ENCODE peak calls at places on chromosomes 6 and 20, in ten cellular contexts. One of them, this sample, is unnamed.

GRCh38 chr6:4666886-4667513 is 109.2 kb upstream of the CDYL start:
- DNase-seq in brain microvascular endothelial cell: no peak
- DNase-seq in H9: peak; percentile 8
- DNase-seq in WTC11: no peak
- DNase-seq in ovary: no peak
- DNase-seq in coronary artery: no peak
- DNase-seq in AG09319: no peak
- DNase-seq in GM12865: no peak
- DNase-seq in fibroblast of lung: no peak
- DNase-seq in retinal pigment epithelial cell: no peak
- DNase-seq in this sample: no peak

GRCh38 chr6:33995873-33996475 is 149.9 kb downstream of the GRM4 start:
- DNase-seq in brain microvascular endothelial cell: no peak
- DNase-seq in H9: peak; percentile 18
- DNase-seq in WTC11: no peak
- DNase-seq in ovary: no peak
- DNase-seq in coronary artery: no peak
- DNase-seq in AG09319: no peak
- DNase-seq in GM12865: no peak
- DNase-seq in fibroblast of lung: no peak
- DNase-seq in retinal pigment epithelial cell: no peak
- DNase-seq in this sample: no peak

GRCh38 chr6:28615955-28616747 is 90.5 kb downstream of the GPX5 start:
- DNase-seq in brain microvascular endothelial cell: no peak
- DNase-seq in H9: peak; percentile 81
- DNase-seq in WTC11: peak; percentile 71
- DNase-seq in ovary: no peak
- DNase-seq in coronary artery: no peak
- DNase-seq in AG09319: no peak
- DNase-seq in GM12865: no peak
- DNase-seq in fibroblast of lung: no peak
- DNase-seq in retinal pigment epithelial cell: no peak
- DNase-seq in this sample: no peak

GRCh38 chr6:12325872-12326271 is 35.7 kb downstream of the EDN1 start:
- DNase-seq in brain microvascular endothelial cell: no peak
- DNase-seq in H9: no peak
- DNase-seq in WTC11: no peak
- DNase-seq in ovary: no peak
- DNase-seq in coronary artery: no peak
- DNase-seq in AG09319: no peak
- DNase-seq in GM12865: no peak
- DNase-seq in fibroblast of lung: no peak
- DNase-seq in retinal pigment epithelial cell: no peak
- DNase-seq in this sample: no peak

GRCh38 chr20:32891926-32892660 is 33.4 kb downstream of the EFCAB8 start:
- DNase-seq in brain microvascular endothelial cell: no peak
- DNase-seq in H9: no peak
- DNase-seq in WTC11: no peak
- DNase-seq in ovary: no peak
- DNase-seq in coronary artery: no peak
- DNase-seq in AG09319: no peak
- DNase-seq in GM12865: no peak
- DNase-seq in fibroblast of lung: no peak
- DNase-seq in retinal pigment epithelial cell: no peak
- DNase-seq in this sample: no peak

GRCh38 chr6:110066091-110066490 is 88.0 kb downstream of the GPR6 start:
- DNase-seq in brain microvascular endothelial cell: no peak
- DNase-seq in H9: no peak
- DNase-seq in WTC11: no peak
- DNase-seq in ovary: no peak
- DNase-seq in coronary artery: no peak
- DNase-seq in AG09319: no peak
- DNase-seq in GM12865: no peak
- DNase-seq in fibroblast of lung: no peak
- DNase-seq in retinal pigment epithelial cell: no peak
- DNase-seq in this sample: no peak

GRCh38 chr6:22643780-22644179 is 74.4 kb downstream of the HDGFL1 start:
- DNase-seq in brain microvascular endothelial cell: no peak
- DNase-seq in H9: no peak
- DNase-seq in WTC11: no peak
- DNase-seq in ovary: no peak
- DNase-seq in coronary artery: no peak
- DNase-seq in AG09319: no peak
- DNase-seq in GM12865: no peak
- DNase-seq in fibroblast of lung: no peak
- DNase-seq in retinal pigment epithelial cell: no peak
- DNase-seq in this sample: no peak

GRCh38 chr6:100269189-100269588 is 195.5 kb downstream of the SIM1 start:
- DNase-seq in brain microvascular endothelial cell: peak; percentile 46
- DNase-seq in H9: no peak
- DNase-seq in WTC11: no peak
- DNase-seq in ovary: no peak
- DNase-seq in coronary artery: no peak
- DNase-seq in AG09319: no peak
- DNase-seq in GM12865: no peak
- DNase-seq in fibroblast of lung: peak; percentile 94
- DNase-seq in retinal pigment epithelial cell: no peak
- DNase-seq in this sample: peak; percentile 63

GRCh38 chr6:83633149-83633548 is 75.8 kb downstream of the SNAP91 start:
- DNase-seq in brain microvascular endothelial cell: no peak
- DNase-seq in H9: peak; percentile 29
- DNase-seq in WTC11: no peak
- DNase-seq in ovary: no peak
- DNase-seq in coronary artery: no peak
- DNase-seq in AG09319: no peak
- DNase-seq in GM12865: peak; percentile 12
- DNase-seq in fibroblast of lung: no peak
- DNase-seq in retinal pigment epithelial cell: no peak
- DNase-seq in this sample: no peak

GRCh38 chr6:22583230-22583629 is 13.9 kb downstream of the HDGFL1 start:
- DNase-seq in brain microvascular endothelial cell: no peak
- DNase-seq in H9: no peak
- DNase-seq in WTC11: no peak
- DNase-seq in ovary: no peak
- DNase-seq in coronary artery: no peak
- DNase-seq in AG09319: no peak
- DNase-seq in GM12865: peak; percentile 43
- DNase-seq in fibroblast of lung: no peak
- DNase-seq in retinal pigment epithelial cell: no peak
- DNase-seq in this sample: no peak

GRCh38 chr6:23180504-23181293 is 611.3 kb downstream of the HDGFL1 start:
- DNase-seq in brain microvascular endothelial cell: peak; percentile 59
- DNase-seq in H9: no peak
- DNase-seq in WTC11: no peak
- DNase-seq in ovary: peak; percentile 45
- DNase-seq in coronary artery: no peak
- DNase-seq in AG09319: peak; percentile 47
- DNase-seq in GM12865: no peak
- DNase-seq in fibroblast of lung: peak; percentile 89
- DNase-seq in retinal pigment epithelial cell: peak; percentile 76
- DNase-seq in this sample: peak; percentile 21

GRCh38 chr20:44702776-44703175 is 12.4 kb upstream of the CCN5 start:
- DNase-seq in brain microvascular endothelial cell: peak; percentile 83
- DNase-seq in H9: no peak
- DNase-seq in WTC11: no peak
- DNase-seq in ovary: peak; percentile 96
- DNase-seq in coronary artery: peak; percentile 97
- DNase-seq in AG09319: peak; percentile 89
- DNase-seq in GM12865: peak; percentile 68
- DNase-seq in fibroblast of lung: peak; percentile 94
- DNase-seq in retinal pigment epithelial cell: peak; percentile 71
- DNase-seq in this sample: no peak

GRCh38 chr6:30646450-30647038 is 389 bp upstream of the C6orf136 start:
- DNase-seq in brain microvascular endothelial cell: peak; percentile 89
- DNase-seq in H9: peak; percentile 46
- DNase-seq in WTC11: peak; percentile 91
- DNase-seq in ovary: peak; percentile 93
- DNase-seq in coronary artery: no peak
- DNase-seq in AG09319: no peak
- DNase-seq in GM12865: no peak
- DNase-seq in fibroblast of lung: no peak
- DNase-seq in retinal pigment epithelial cell: no peak
- DNase-seq in this sample: peak; percentile 87

GRCh38 chr20:35523298-35523888 is 6.1 kb downstream of the C20orf173 start:
- DNase-seq in brain microvascular endothelial cell: no peak
- DNase-seq in H9: peak; percentile 69
- DNase-seq in WTC11: peak; percentile 69
- DNase-seq in ovary: no peak
- DNase-seq in coronary artery: no peak
- DNase-seq in AG09319: no peak
- DNase-seq in GM12865: peak; percentile 21
- DNase-seq in fibroblast of lung: no peak
- DNase-seq in retinal pigment epithelial cell: no peak
- DNase-seq in this sample: peak; percentile 16
- TF ChIP-seq CTCF in brain microvascular endothelial cell: peak; percentile 80
- TF ChIP-seq CTCF in H9: peak; percentile 70
- TF ChIP-seq CTCF in WTC11: peak; percentile 40
- TF ChIP-seq CTCF in ovary: no peak
- TF ChIP-seq CTCF in coronary artery: no peak
- TF ChIP-seq CTCF in AG09319: peak; percentile 42
- TF ChIP-seq CTCF in GM12865: peak; percentile 63
- TF ChIP-seq CTCF in fibroblast of lung: peak; percentile 61
- TF ChIP-seq CTCF in retinal pigment epithelial cell: peak; percentile 64
- TF ChIP-seq CTCF in this sample: peak; percentile 74

DNA sequence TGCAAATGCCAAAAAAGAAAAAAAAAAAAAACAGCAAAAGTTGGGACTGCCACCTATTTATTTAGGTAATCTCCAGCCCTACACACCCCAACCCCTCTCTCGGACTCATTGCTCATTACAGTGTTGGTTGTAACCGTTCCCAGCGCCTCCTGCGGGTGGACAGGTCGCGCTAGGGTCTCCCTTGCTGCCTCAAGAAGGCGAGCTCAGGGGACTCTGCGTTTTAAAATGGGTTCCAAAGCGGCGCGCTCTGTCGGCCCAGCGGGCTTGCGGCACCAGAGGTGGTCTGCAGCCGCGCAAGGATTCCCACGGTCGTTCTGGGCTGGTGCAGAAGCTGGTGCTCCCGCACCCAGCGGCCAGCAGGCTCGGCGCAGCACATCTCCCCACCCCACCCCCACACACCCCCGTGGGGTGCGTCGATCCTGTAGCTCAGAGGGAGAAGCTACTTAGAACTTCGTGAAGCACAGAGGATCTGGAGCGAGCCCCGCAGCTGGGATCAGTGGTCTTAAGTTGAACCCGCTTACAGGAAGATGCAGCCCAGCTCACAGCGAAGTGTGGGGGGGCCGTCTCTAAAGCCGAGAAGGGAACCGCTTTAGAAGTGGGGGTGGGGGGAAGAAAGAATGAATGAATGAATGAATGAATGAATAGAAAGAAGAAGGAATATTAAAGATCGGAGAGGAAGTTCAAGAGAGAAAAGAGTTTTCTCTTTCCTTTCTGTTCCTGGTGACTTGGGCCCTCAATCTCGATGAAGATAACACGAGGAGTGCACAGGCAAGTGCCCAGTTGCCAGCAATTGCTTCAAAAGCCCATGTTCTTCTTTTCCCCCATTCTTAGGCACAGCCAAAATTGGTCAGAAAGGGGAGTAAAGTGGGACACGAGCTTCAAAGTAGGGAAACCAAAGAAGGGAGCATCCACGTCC is 766 bp downstream of the TFAP2A start:
- DNase-seq in brain microvascular endothelial cell: no peak
- DNase-seq in H9: peak; percentile 67
- DNase-seq in WTC11: peak; percentile 46
- DNase-seq in ovary: no peak
- DNase-seq in coronary artery: no peak
- DNase-seq in AG09319: no peak
- DNase-seq in GM12865: no peak
- DNase-seq in fibroblast of lung: no peak
- DNase-seq in retinal pigment epithelial cell: no peak
- DNase-seq in this sample: peak; percentile 58
- TF ChIP-seq CTCF in brain microvascular endothelial cell: peak; percentile 50
- TF ChIP-seq CTCF in H9: peak; percentile 31
- TF ChIP-seq CTCF in WTC11: no peak
- TF ChIP-seq CTCF in ovary: no peak
- TF ChIP-seq CTCF in coronary artery: no peak
- TF ChIP-seq CTCF in AG09319: peak; percentile 49
- TF ChIP-seq CTCF in GM12865: peak; percentile 0
- TF ChIP-seq CTCF in fibroblast of lung: no peak
- TF ChIP-seq CTCF in retinal pigment epithelial cell: peak; percentile 27
- TF ChIP-seq CTCF in this sample: peak; percentile 71

GRCh38 chr6:148816117-148816516 is 69.3 kb downstream of the UST start:
- DNase-seq in brain microvascular endothelial cell: no peak
- DNase-seq in H9: no peak
- DNase-seq in WTC11: no peak
- DNase-seq in ovary: no peak
- DNase-seq in coronary artery: no peak
- DNase-seq in AG09319: no peak
- DNase-seq in GM12865: no peak
- DNase-seq in fibroblast of lung: no peak
- DNase-seq in retinal pigment epithelial cell: no peak
- DNase-seq in this sample: no peak

GRCh38 chr6:148817689-148818088 is 70.9 kb downstream of the UST start:
- DNase-seq in brain microvascular endothelial cell: no peak
- DNase-seq in H9: no peak
- DNase-seq in WTC11: no peak
- DNase-seq in ovary: no peak
- DNase-seq in coronary artery: no peak
- DNase-seq in AG09319: no peak
- DNase-seq in GM12865: no peak
- DNase-seq in fibroblast of lung: no peak
- DNase-seq in retinal pigment epithelial cell: no peak
- DNase-seq in this sample: no peak

GRCh38 chr6:148819852-148820251 is 73.0 kb downstream of the UST start:
- DNase-seq in brain microvascular endothelial cell: no peak
- DNase-seq in H9: no peak
- DNase-seq in WTC11: no peak
- DNase-seq in ovary: no peak
- DNase-seq in coronary artery: no peak
- DNase-seq in AG09319: no peak
- DNase-seq in GM12865: no peak
- DNase-seq in fibroblast of lung: no peak
- DNase-seq in retinal pigment epithelial cell: no peak
- DNase-seq in this sample: no peak

GRCh38 chr6:148822819-148823218 is 76.0 kb downstream of the UST start:
- DNase-seq in brain microvascular endothelial cell: no peak
- DNase-seq in H9: no peak
- DNase-seq in WTC11: no peak
- DNase-seq in ovary: no peak
- DNase-seq in coronary artery: no peak
- DNase-seq in AG09319: no peak
- DNase-seq in GM12865: no peak
- DNase-seq in fibroblast of lung: no peak
- DNase-seq in retinal pigment epithelial cell: no peak
- DNase-seq in this sample: no peak

GRCh38 chr6:148818939-148819575 is 72.2 kb downstream of the UST start:
- DNase-seq in brain microvascular endothelial cell: no peak
- DNase-seq in H9: peak; percentile 66
- DNase-seq in WTC11: peak; percentile 60
- DNase-seq in ovary: no peak
- DNase-seq in coronary artery: no peak
- DNase-seq in AG09319: peak; percentile 29
- DNase-seq in GM12865: no peak
- DNase-seq in fibroblast of lung: peak; percentile 75
- DNase-seq in retinal pigment epithelial cell: no peak
- DNase-seq in this sample: peak; percentile 7
- TF ChIP-seq CTCF in brain microvascular endothelial cell: no peak
- TF ChIP-seq CTCF in H9: no peak
- TF ChIP-seq CTCF in WTC11: no peak
- TF ChIP-seq CTCF in ovary: no peak
- TF ChIP-seq CTCF in coronary artery: no peak
- TF ChIP-seq CTCF in AG09319: no peak
- TF ChIP-seq CTCF in GM12865: no peak
- TF ChIP-seq CTCF in fibroblast of lung: no peak
- TF ChIP-seq CTCF in retinal pigment epithelial cell: no peak
- TF ChIP-seq CTCF in this sample: no peak

GRCh38 chr6:87824813-87825475 is 122.9 kb upstream of the AKIRIN2 start:
- DNase-seq in brain microvascular endothelial cell: no peak
- DNase-seq in H9: no peak
- DNase-seq in WTC11: no peak
- DNase-seq in ovary: no peak
- DNase-seq in coronary artery: no peak
- DNase-seq in AG09319: no peak
- DNase-seq in GM12865: peak; percentile 21
- DNase-seq in fibroblast of lung: no peak
- DNase-seq in retinal pigment epithelial cell: no peak
- DNase-seq in this sample: no peak
- TF ChIP-seq CTCF in brain microvascular endothelial cell: no peak
- TF ChIP-seq CTCF in H9: no peak
- TF ChIP-seq CTCF in WTC11: no peak
- TF ChIP-seq CTCF in ovary: no peak
- TF ChIP-seq CTCF in coronary artery: no peak
- TF ChIP-seq CTCF in AG09319: no peak
- TF ChIP-seq CTCF in GM12865: no peak
- TF ChIP-seq CTCF in fibroblast of lung: no peak
- TF ChIP-seq CTCF in retinal pigment epithelial cell: no peak
- TF ChIP-seq CTCF in this sample: no peak

This sample was measured in HFFc6.